ENCODE peak calls at places on chromosomes 5 and 9, in six cellular contexts. One of them, this sample, is unnamed.
A peak's percentile ranks its signal among the peaks of the same experiment; 100 is the strongest.

GRCh38 chr9:122815544-122815943 is 12.8 kb downstream of the PDCL start:
- DNase-seq in K562: no peak
- DNase-seq in HepG2: no peak
- DNase-seq in A549: no peak
- DNase-seq in endothelial cell of umbilical vein: peak; percentile 90
- DNase-seq in GM12878: no peak
- DNase-seq in this sample: no peak

GRCh38 chr5:100794844-100795243 is 108.2 kb downstream of the ST8SIA4 start:
- DNase-seq in GM12878: no peak
- DNase-seq in HepG2: no peak
- DNase-seq in K562: no peak
- DNase-seq in A549: no peak
- DNase-seq in endothelial cell of umbilical vein: no peak
- DNase-seq in this sample: no peak

GRCh38 chr5:179393078-179393477 is 47.8 kb upstream of the ADAMTS2 start:
- DNase-seq in endothelial cell of umbilical vein: no peak
- DNase-seq in K562: no peak
- DNase-seq in GM12878: no peak
- DNase-seq in A549: no peak
- DNase-seq in HepG2: no peak
- DNase-seq in this sample: peak; percentile 61

GRCh38 chr5:176887252-176887849 is 11.8 kb downstream of the HK3 start:
- DNase-seq in GM12878: no peak
- DNase-seq in HepG2: no peak
- DNase-seq in K562: no peak
- DNase-seq in A549: no peak
- DNase-seq in endothelial cell of umbilical vein: no peak
- DNase-seq in this sample: no peak

GRCh38 chr9:120265791-120266190 is 314.2 kb downstream of the CDK5RAP2 start:
- DNase-seq in GM12878: no peak
- DNase-seq in K562: no peak
- DNase-seq in endothelial cell of umbilical vein: no peak
- DNase-seq in HepG2: no peak
- DNase-seq in A549: no peak
- DNase-seq in this sample: no peak

GRCh38 chr9:87111010-87111409 is 163.7 kb upstream of the GAS1 start:
- DNase-seq in endothelial cell of umbilical vein: no peak
- DNase-seq in A549: no peak
- DNase-seq in GM12878: no peak
- DNase-seq in K562: no peak
- DNase-seq in HepG2: no peak
- DNase-seq in this sample: no peak

GRCh38 chr5:32769711-32770110 is 58.6 kb downstream of the NPR3 start:
- DNase-seq in A549: no peak
- DNase-seq in endothelial cell of umbilical vein: no peak
- DNase-seq in K562: no peak
- DNase-seq in GM12878: no peak
- DNase-seq in HepG2: no peak
- DNase-seq in this sample: no peak

GRCh38 chr9:108166509-108166908 is 676.9 kb upstream of the KLF4 start:
- DNase-seq in GM12878: no peak
- DNase-seq in HepG2: peak; percentile 23
- DNase-seq in K562: no peak
- DNase-seq in A549: no peak
- DNase-seq in endothelial cell of umbilical vein: no peak
- DNase-seq in this sample: no peak

GRCh38 chr5:154228696-154229095 is 38.2 kb downstream of the GALNT10 start:
- DNase-seq in K562: no peak
- DNase-seq in GM12878: peak; percentile 72
- DNase-seq in endothelial cell of umbilical vein: no peak
- DNase-seq in HepG2: no peak
- DNase-seq in A549: no peak
- DNase-seq in this sample: no peak

GRCh38 chr9:109939698-109940342 is 159.8 kb downstream of the PALM2AKAP2 start:
- DNase-seq in K562: no peak
- DNase-seq in HepG2: peak; percentile 30
- DNase-seq in GM12878: no peak
- DNase-seq in endothelial cell of umbilical vein: no peak
- DNase-seq in A549: no peak
- DNase-seq in this sample: no peak

GRCh38 chr5:64744914-64745313 is 23.6 kb downstream of the SREK1IP1 start:
- DNase-seq in A549: no peak
- DNase-seq in HepG2: no peak
- DNase-seq in K562: no peak
- DNase-seq in GM12878: no peak
- DNase-seq in endothelial cell of umbilical vein: no peak
- DNase-seq in this sample: no peak

GRCh38 chr5:107469485-107469884 is 201.3 kb downstream of the EFNA5 start:
- DNase-seq in K562: no peak
- DNase-seq in A549: peak; percentile 53
- DNase-seq in endothelial cell of umbilical vein: peak; percentile 96
- DNase-seq in HepG2: no peak
- DNase-seq in GM12878: no peak
- DNase-seq in this sample: peak; percentile 29

GRCh38 chr9:38006163-38006562 is 62.9 kb downstream of the SHB start:
- DNase-seq in K562: no peak
- DNase-seq in endothelial cell of umbilical vein: no peak
- DNase-seq in GM12878: no peak
- DNase-seq in A549: no peak
- DNase-seq in HepG2: no peak
- DNase-seq in this sample: no peak

GRCh38 chr9:27392451-27392850 is 95.5 kb upstream of the EQTN start:
- DNase-seq in HepG2: no peak
- DNase-seq in endothelial cell of umbilical vein: no peak
- DNase-seq in A549: no peak
- DNase-seq in GM12878: no peak
- DNase-seq in K562: no peak
- DNase-seq in this sample: no peak
- TF ChIP-seq MYC in HepG2: no peak
- TF ChIP-seq MYC in endothelial cell of umbilical vein: no peak
- TF ChIP-seq MYC in A549: no peak
- TF ChIP-seq MYC in GM12878: no peak
- TF ChIP-seq MYC in K562: no peak
- TF ChIP-seq MYC in this sample: no peak

GRCh38 chr5:91378683-91379601 is 4.2 kb downstream of the ARRDC3 start:
- DNase-seq in HepG2: no peak
- DNase-seq in K562: no peak
- DNase-seq in GM12878: no peak
- DNase-seq in A549: no peak
- DNase-seq in endothelial cell of umbilical vein: peak; percentile 44
- DNase-seq in this sample: peak; percentile 24

GRCh38 chr5:91381134-91381773 is 1.9 kb downstream of the ARRDC3 start:
- DNase-seq in HepG2: no peak
- DNase-seq in A549: no peak
- DNase-seq in GM12878: no peak
- DNase-seq in endothelial cell of umbilical vein: no peak
- DNase-seq in K562: no peak
- DNase-seq in this sample: no peak

GRCh38 chr5:91381774-91382492 is 1.2 kb downstream of the ARRDC3 start:
- DNase-seq in HepG2: peak; percentile 71
- DNase-seq in A549: peak; percentile 65
- DNase-seq in GM12878: peak; percentile 41
- DNase-seq in K562: peak; percentile 32
- DNase-seq in endothelial cell of umbilical vein: peak; percentile 88
- DNase-seq in this sample: peak; percentile 85

GRCh38 chr5:91379602-91380490 is 3.3 kb downstream of the ARRDC3 start:
- DNase-seq in GM12878: peak; percentile 49
- DNase-seq in endothelial cell of umbilical vein: peak; percentile 94
- DNase-seq in A549: peak; percentile 78
- DNase-seq in HepG2: peak; percentile 89
- DNase-seq in K562: peak; percentile 73
- DNase-seq in this sample: peak; percentile 94

GRCh38 chr5:91380491-91381133 is 2.5 kb downstream of the ARRDC3 start:
- DNase-seq in HepG2: peak; percentile 90
- DNase-seq in endothelial cell of umbilical vein: peak; percentile 95
- DNase-seq in K562: peak; percentile 77
- DNase-seq in A549: peak; percentile 85
- DNase-seq in GM12878: peak; percentile 67
- DNase-seq in this sample: peak; percentile 95
- TF ChIP-seq POLR2A in HepG2: no peak
- TF ChIP-seq POLR2A in endothelial cell of umbilical vein: no peak
- TF ChIP-seq POLR2A in K562: peak; percentile 87
- TF ChIP-seq POLR2A in A549: no peak
- TF ChIP-seq POLR2A in GM12878: peak; percentile 76
- TF ChIP-seq POLR2A in this sample: no peak

DNA sequence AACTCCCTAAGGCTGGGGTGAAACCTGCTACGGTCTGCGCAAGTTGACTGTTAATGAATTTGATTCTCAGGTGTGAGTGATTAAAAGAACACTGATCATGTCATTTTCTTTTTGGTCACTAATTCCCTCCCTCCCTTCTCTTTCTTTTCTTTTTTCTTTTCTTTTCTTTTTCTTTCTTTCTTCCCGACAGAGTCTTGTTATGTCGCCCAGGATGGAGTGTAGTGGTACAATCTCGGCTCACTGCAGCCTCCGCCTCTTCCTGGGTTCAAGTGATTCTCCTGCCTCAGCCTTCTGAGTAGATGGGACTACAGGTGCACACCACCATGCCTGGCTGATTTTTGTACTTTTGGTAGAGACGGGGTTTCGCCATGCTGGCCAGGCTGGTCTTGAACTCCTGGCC is 2.6 kb downstream of the ANXA1 start:
- DNase-seq in K562: no peak
- DNase-seq in HepG2: no peak
- DNase-seq in GM12878: no peak
- DNase-seq in endothelial cell of umbilical vein: no peak
- DNase-seq in A549: no peak
- DNase-seq in this sample: no peak
- H3K4me3 ChIP-seq in K562: peak overlapping the region; percentile 57
- H3K4me3 ChIP-seq in HepG2: no peak overlapping the region
- H3K4me3 ChIP-seq in GM12878: no peak overlapping the region
- H3K4me3 ChIP-seq in endothelial cell of umbilical vein: peak overlapping the region; percentile 44
- H3K4me3 ChIP-seq in A549: peak overlapping the region; percentile 62
- H3K4me3 ChIP-seq in this sample: peak overlapping the region; percentile 78

DNA sequence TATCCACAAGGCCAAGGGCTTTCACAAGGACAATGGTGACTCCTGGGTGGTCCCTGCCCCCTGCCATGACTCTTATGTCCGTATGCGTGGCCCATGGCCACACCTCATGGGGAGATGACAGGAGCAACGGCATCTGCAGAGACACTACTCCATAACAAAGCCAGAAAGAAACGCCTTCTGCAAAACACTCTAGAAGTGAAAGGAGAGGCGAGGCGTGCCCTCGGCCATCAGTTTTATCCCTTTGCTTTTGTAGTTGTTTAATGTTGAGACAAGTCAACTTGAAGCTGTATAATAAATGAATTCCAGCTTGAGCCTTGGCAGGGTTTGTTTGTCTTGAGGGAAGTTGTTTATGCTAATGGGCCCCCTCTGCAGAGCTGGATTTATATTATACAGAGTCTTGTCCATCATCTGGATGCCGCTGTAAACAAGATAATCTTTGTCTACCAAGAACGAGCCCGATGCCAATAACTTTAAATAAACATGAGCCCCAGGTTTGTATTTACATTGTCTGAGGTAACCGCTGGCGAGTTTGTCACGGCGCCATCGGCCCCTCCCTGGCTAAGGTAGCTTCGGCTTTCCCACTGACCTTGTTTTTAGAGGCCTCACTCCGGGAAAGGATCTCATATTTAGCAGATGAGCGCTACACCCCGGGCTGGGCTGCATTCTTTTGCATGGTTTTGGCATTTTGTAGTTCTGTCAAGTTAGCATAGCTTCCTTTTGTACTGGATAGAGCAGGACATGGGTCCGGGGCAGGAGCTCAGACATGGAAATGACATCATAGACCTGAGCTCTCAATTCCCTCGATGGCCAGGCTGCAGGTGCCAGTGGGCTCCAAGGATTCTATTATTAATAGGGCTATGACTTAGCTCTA is 165.3 kb downstream of the ERCC6L2 start:
- DNase-seq in GM12878: no peak
- DNase-seq in endothelial cell of umbilical vein: no peak
- DNase-seq in HepG2: peak; percentile 37
- DNase-seq in K562: no peak
- DNase-seq in A549: no peak
- DNase-seq in this sample: no peak
- TF ChIP-seq MYC in GM12878: no peak
- TF ChIP-seq MYC in endothelial cell of umbilical vein: no peak
- TF ChIP-seq MYC in HepG2: no peak
- TF ChIP-seq MYC in K562: no peak
- TF ChIP-seq MYC in A549: no peak
- TF ChIP-seq MYC in this sample: no peak

GRCh38 chr5:17216176-17216973 is 1.1 kb upstream of the BASP1 start:
- DNase-seq in A549: peak; percentile 73
- DNase-seq in HepG2: peak; percentile 42
- DNase-seq in K562: peak; percentile 22
- DNase-seq in GM12878: peak; percentile 62
- DNase-seq in endothelial cell of umbilical vein: peak; percentile 87
- DNase-seq in this sample: peak; percentile 90

GRCh38 chr5:17216974-17217325 is 481 bp upstream of the BASP1 start:
- DNase-seq in GM12878: no peak
- DNase-seq in HepG2: no peak
- DNase-seq in endothelial cell of umbilical vein: no peak
- DNase-seq in A549: peak; percentile 64
- DNase-seq in K562: no peak
- DNase-seq in this sample: peak; percentile 64

GRCh38 chr5:17219006-17219422 is 1.6 kb downstream of the BASP1 start:
- DNase-seq in HepG2: no peak
- DNase-seq in A549: peak; percentile 55
- DNase-seq in GM12878: no peak
- DNase-seq in endothelial cell of umbilical vein: peak; percentile 61
- DNase-seq in K562: no peak
- DNase-seq in this sample: no peak

GRCh38 chr5:17218353-17219005 is 1.0 kb downstream of the BASP1 start:
- DNase-seq in GM12878: no peak
- DNase-seq in endothelial cell of umbilical vein: peak; percentile 56
- DNase-seq in A549: no peak
- DNase-seq in K562: no peak
- DNase-seq in HepG2: no peak
- DNase-seq in this sample: peak; percentile 78

DNA sequence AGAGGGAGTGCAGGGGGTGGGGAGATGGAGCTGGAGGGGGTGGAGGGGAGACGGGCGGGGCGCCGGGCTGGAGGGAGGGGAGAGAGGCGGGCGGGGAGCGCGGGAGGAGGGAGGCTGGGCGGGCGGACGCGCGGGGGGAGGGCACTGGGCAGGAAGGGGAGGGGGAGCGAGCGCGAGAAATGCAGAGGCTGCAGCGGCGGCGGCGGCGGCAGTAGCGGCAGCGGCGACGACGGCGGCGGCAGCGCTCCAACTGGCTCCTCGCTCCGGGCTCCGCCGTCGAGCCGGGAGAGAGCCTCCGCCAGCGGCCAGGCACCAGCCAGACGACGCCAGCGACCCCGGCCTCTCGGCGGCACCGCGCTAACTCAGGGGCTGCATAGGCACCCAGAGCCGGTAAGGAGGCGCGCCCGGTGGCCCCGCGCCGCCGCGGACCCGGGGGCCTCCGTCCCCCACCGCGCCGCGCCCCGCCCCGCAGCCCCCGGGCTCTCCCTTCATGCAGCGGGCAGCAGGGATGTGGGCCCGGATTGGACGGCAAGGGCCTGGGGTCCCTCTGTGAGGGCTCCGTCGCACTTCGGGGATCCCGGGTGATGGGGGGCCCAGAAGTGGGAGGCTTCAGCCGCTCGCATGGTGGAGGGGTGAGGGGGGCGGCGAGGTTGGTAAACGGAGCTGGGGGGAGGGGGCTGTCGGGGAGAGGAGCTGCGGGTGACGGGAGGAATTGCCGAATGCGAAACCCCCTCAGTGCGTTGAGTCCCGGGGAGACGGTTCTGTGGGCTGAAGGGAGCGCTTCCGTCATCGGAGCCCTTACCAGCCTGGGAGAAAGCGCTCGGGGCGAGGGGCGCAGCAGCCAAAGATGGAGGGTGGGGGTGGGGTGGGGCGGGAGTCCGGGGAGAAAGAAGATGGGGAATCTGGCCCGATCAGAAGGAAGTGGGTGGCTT is at the start of gene BASP1:
- DNase-seq in GM12878: no peak
- DNase-seq in endothelial cell of umbilical vein: peak; percentile 67
- DNase-seq in A549: peak; percentile 60
- DNase-seq in K562: no peak
- DNase-seq in HepG2: no peak
- DNase-seq in this sample: peak; percentile 88
- TF ChIP-seq POLR2A in GM12878: peak; percentile 94
- TF ChIP-seq POLR2A in endothelial cell of umbilical vein: peak; percentile 84
- TF ChIP-seq POLR2A in A549: peak; percentile 96
- TF ChIP-seq POLR2A in K562: no peak
- TF ChIP-seq POLR2A in HepG2: no peak
- TF ChIP-seq POLR2A in this sample: peak; percentile 52